ENCODE peak calls at places on chromosomes 11 and 22, in ten cellular contexts. L is fibroblast of the aortic adventitia, O is tibial artery, I is psoas muscle, K is foreskin fibroblast, M is fibroblast of pulmonary artery, E is tibial nerve, F is body of pancreas, G is AG04449, W is colonic mucosa. R is an unnamed sample.

GRCh38 chr22:35350539-35351503 is 30.1 kb upstream of the HMOX1 start:
- DNase-seq in L (peak; percentile 93), O (peak; percentile 91), I (peak; percentile 92), K (peak; percentile 93), M (peak; percentile 93), E (peak; percentile 74), F (peak; percentile 92), G (peak; percentile 56), W (peak; percentile 93), R (peak; percentile 82)

GRCh38 chr11:127006311-127006710 is 5.7 kb upstream of the KIRREL3 start:
- DNase-seq in L (peak; percentile 56), O (no peak), I (no peak), K (no peak), M (peak; percentile 21), E (no peak), F (no peak), G (no peak), W (no peak), R (no peak)

GRCh38 chr22:48574776-48575566 is 1252.7 kb downstream of the BRD1 start:
- DNase-seq in L (no peak), O (no peak), I (peak; percentile 41), K (no peak), M (peak; percentile 3), E (no peak), F (peak; percentile 65), G (no peak), W (peak; percentile 22), R (no peak)

GRCh38 chr22:21952586-21953571 is at the start of gene PPM1F:
- DNase-seq in L (peak; percentile 61), O (peak; percentile 80), I (peak; percentile 88), K (peak; percentile 49), M (peak; percentile 66), E (peak; percentile 72), F (peak; percentile 87), G (no peak), W (peak; percentile 84), R (peak; percentile 98)

GRCh38 chr11:70108250-70108649 is 30.1 kb downstream of the ANO1 start:
- DNase-seq in L (peak; percentile 30), O (no peak), I (no peak), K (peak; percentile 26), M (no peak), E (no peak), F (no peak), G (peak; percentile 38), W (no peak), R (no peak)

GRCh38 chr11:66160709-66161108 is 90.6 kb downstream of the PACS1 start:
- DNase-seq in L (no peak), O (no peak), I (no peak), K (no peak), M (no peak), E (no peak), F (no peak), G (no peak), W (no peak), R (no peak)

GRCh38 chr11:84780689-84781293 is 846.4 kb downstream of the DLG2 start:
- DNase-seq in L (peak; percentile 38), O (no peak), I (no peak), K (no peak), M (peak; percentile 21), E (no peak), F (no peak), G (peak; percentile 12), W (no peak), R (no peak)

GRCh38 chr11:39786682-39787081 is 1672.8 kb downstream of the LRRC4C start:
- DNase-seq in L (no peak), O (no peak), I (no peak), K (no peak), M (no peak), E (no peak), F (no peak), G (no peak), W (no peak), R (no peak)

GRCh38 chr11:83392556-83392955 is 106.4 kb upstream of the CCDC90B start:
- DNase-seq in L (no peak), O (no peak), I (no peak), K (no peak), M (no peak), E (no peak), F (no peak), G (no peak), W (no peak), R (no peak)

GRCh38 chr11:9091044-9091936 is at the start of gene SCUBE2:
- DNase-seq in L (no peak), O (no peak), I (no peak), K (no peak), M (no peak), E (no peak), F (no peak), G (no peak), W (peak; percentile 26), R (no peak)

GRCh38 chr11:9092085-9092484 is 686 bp upstream of the SCUBE2 start:
- DNase-seq in L (no peak), O (no peak), I (no peak), K (no peak), M (no peak), E (no peak), F (no peak), G (no peak), W (no peak), R (no peak)

GRCh38 chr11:9095421-9095820 is 4.0 kb upstream of the SCUBE2 start:
- DNase-seq in L (no peak), O (no peak), I (no peak), K (no peak), M (no peak), E (no peak), F (no peak), G (no peak), W (no peak), R (no peak)

GRCh38 chr11:9094420-9094819 is 3.0 kb upstream of the SCUBE2 start:
- DNase-seq in L (no peak), O (no peak), I (no peak), K (no peak), M (no peak), E (no peak), F (no peak), G (no peak), W (no peak), R (no peak)

DNA sequence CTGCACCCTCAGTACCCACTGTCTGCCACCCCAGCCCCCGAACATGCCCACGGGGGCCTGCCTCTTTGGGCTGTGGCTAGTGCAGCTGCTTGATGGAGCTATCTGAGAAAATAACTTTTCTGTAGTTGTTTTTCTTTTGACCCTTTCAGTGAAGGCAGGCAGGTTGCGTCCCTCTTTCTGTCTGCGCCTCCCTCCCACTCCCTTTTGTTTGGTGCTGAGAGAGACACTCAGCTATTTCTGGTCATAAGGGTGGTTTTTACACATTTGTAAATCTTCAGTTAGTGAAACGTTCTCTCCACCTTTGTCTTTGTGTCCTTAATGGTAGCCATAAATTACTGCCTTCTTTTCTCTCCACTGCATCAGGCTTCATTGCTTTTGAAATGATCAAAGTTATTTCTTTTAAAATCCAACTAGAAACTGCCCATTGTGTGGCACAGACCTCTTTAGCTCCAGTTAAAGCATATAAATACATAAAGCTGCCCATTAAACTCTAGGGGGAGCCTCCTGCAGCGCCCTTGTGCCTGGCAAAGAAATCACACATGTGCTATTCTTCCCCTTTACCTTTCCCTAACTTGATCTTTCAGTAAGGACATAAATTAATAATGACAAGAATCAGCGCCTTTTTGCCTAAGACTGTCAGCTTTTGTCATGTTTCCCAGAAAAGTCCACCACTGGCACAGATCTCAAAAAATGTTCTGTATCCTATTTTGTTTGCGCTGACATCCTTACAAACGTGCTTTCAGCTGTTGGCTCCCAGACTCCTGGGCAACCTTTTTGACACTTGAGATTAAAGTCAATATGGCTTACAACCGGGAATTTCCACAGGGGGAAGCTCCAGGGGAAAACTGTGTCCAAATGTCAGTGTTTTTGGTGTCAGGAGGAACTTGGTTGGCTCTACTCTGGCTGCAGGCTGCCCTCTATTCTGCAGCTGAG is 1.7 kb upstream of the SCUBE2 start:
- DNase-seq in L (peak; percentile 6), O (no peak), I (no peak), K (no peak), M (peak; percentile 17), E (no peak), F (peak; percentile 42), G (no peak), W (no peak), R (no peak)
- TF ChIP-seq CTCF in L (peak; percentile 24), O (no peak), I (no peak), K (peak; percentile 21), M (peak; percentile 36), E (no peak), F (peak; percentile 24), G (peak; percentile 24), W (no peak), R (no peak)

DNA sequence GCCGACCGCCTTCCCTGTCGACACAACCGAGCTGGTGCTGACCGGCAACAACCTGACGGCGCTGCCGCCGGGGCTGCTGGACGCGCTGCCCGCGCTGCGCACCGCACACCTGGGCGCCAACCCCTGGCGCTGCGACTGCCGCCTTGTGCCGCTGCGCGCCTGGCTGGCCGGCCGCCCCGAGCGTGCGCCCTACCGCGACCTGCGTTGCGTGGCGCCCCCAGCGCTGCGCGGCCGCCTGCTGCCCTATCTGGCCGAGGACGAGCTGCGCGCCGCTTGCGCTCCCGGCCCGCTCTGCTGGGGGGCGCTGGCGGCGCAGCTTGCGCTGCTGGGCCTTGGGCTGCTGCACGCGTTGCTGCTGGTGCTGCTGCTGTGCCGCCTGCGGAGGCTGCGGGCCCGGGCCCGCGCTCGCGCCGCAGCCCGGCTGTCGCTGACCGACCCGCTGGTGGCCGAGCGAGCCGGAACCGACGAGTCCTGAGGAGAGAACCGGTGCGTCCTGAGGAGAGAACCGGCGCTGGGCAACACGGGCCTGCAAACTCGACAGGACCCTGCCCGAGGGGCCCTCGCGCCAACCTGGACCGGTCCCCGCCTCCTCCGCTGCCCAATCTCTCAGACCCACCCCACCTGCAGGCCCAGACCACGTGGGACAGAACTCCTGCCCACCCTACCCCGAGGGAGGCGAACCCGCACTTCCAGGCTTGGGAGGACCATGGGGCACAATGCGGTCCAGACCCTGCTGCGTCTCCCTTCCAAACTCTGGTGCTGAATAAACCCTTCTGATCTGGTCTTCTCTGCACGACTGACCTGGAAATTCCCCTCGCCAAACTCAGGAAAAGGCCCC is 870 bp downstream of the GP1BB start:
- DNase-seq in L (no peak), O (no peak), I (no peak), K (no peak), M (peak; percentile 23), E (no peak), F (peak; percentile 20), G (no peak), W (no peak), R (no peak)
- TF ChIP-seq CTCF in L (no peak), O (no peak), I (no peak), K (no peak), M (no peak), E (no peak), F (no peak), G (no peak), W (no peak), R (no peak)

DNA sequence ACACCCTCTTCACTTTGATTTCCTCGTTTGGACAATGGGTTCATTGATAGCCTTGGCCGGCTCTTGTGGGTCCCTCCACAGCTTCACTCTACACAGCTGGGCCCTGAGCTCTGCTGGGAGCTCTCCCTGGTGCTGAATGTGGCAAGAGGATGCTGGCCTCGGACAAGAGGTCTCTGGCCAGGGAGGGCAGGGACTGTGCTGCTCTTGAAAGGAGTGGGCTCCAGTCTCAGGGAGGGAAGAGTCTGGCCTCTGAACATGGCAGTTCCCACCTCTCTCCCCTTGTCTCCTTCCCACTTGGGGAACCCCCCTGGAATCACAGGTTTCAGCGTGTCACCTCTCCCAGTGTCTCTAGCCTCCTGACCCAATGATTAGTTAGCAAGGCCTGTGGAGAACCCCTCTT is 3.0 kb upstream of the CABP7 start:
- DNase-seq in L (peak; percentile 79), O (peak; percentile 33), I (peak; percentile 60), K (peak; percentile 57), M (peak; percentile 86), E (no peak), F (peak; percentile 63), G (no peak), W (peak; percentile 41), R (no peak)
- TF ChIP-seq CTCF in L (no peak), O (no peak), I (no peak), K (no peak), M (no peak), E (no peak), F (no peak), G (no peak), W (no peak), R (no peak)

GRCh38 chr11:65100674-65101350 is 4.8 kb downstream of the VPS51 start:
- DNase-seq in L (peak; percentile 61), O (no peak), I (no peak), K (no peak), M (peak; percentile 60), E (no peak), F (no peak), G (no peak), W (no peak), R (no peak)
- TF ChIP-seq CTCF in L (no peak), O (no peak), I (no peak), K (no peak), M (peak; percentile 16), E (no peak), F (no peak), G (no peak), W (no peak), R (no peak)

R was measured in activated B cell treated with CpG ODN at 0.5 μM for 24 hours.